ENCODE peak calls at places on chromosomes 7 and 10, in four cellular contexts. One of them, this sample, is unnamed.

GRCh38 chr10:34994565-34995142 is 95.5 kb downstream of the CUL2 start:
- DNase-seq in T-helper 9 cell: peak
- DNase-seq in activated CD4-positive, alpha-beta T cell treated with anti-CD3 and anti-CD28 coated beads for 48 hours: peak
- DNase-seq in stimulated activated CD4-positive, alpha-beta T cell treated with anti-CD3 and anti-CD28 coated beads, Interleukin-2, amount 100 ng/mL, for 48 hours: peak
- DNase-seq in this sample: peak

GRCh38 chr7:92433019-92433418 is 14.3 kb upstream of the GATAD1 start:
- DNase-seq in T-helper 9 cell: no peak
- DNase-seq in activated CD4-positive, alpha-beta T cell treated with anti-CD3 and anti-CD28 coated beads for 48 hours: no peak
- DNase-seq in stimulated activated CD4-positive, alpha-beta T cell treated with anti-CD3 and anti-CD28 coated beads, Interleukin-2, amount 100 ng/mL, for 48 hours: no peak
- DNase-seq in this sample: no peak

GRCh38 chr7:156448918-156449317 is 191.7 kb upstream of the RNF32 start:
- DNase-seq in T-helper 9 cell: no peak
- DNase-seq in activated CD4-positive, alpha-beta T cell treated with anti-CD3 and anti-CD28 coated beads for 48 hours: no peak
- DNase-seq in stimulated activated CD4-positive, alpha-beta T cell treated with anti-CD3 and anti-CD28 coated beads, Interleukin-2, amount 100 ng/mL, for 48 hours: no peak
- DNase-seq in this sample: no peak

GRCh38 chr7:26376208-26376917 is 84.7 kb downstream of the SNX10 start:
- DNase-seq in T-helper 9 cell: peak
- DNase-seq in activated CD4-positive, alpha-beta T cell treated with anti-CD3 and anti-CD28 coated beads for 48 hours: peak
- DNase-seq in stimulated activated CD4-positive, alpha-beta T cell treated with anti-CD3 and anti-CD28 coated beads, Interleukin-2, amount 100 ng/mL, for 48 hours: peak
- DNase-seq in this sample: no peak

GRCh38 chr7:29116801-29117200 is 29.5 kb downstream of the CPVL start:
- DNase-seq in T-helper 9 cell: no peak
- DNase-seq in activated CD4-positive, alpha-beta T cell treated with anti-CD3 and anti-CD28 coated beads for 48 hours: no peak
- DNase-seq in stimulated activated CD4-positive, alpha-beta T cell treated with anti-CD3 and anti-CD28 coated beads, Interleukin-2, amount 100 ng/mL, for 48 hours: no peak
- DNase-seq in this sample: no peak

GRCh38 chr10:79933961-79934360 is 14.9 kb downstream of the SFTPD start:
- DNase-seq in T-helper 9 cell: no peak
- DNase-seq in activated CD4-positive, alpha-beta T cell treated with anti-CD3 and anti-CD28 coated beads for 48 hours: no peak
- DNase-seq in stimulated activated CD4-positive, alpha-beta T cell treated with anti-CD3 and anti-CD28 coated beads, Interleukin-2, amount 100 ng/mL, for 48 hours: no peak
- DNase-seq in this sample: no peak

GRCh38 chr7:3950249-3950648 is 649.2 kb downstream of the SDK1 start:
- DNase-seq in T-helper 9 cell: no peak
- DNase-seq in activated CD4-positive, alpha-beta T cell treated with anti-CD3 and anti-CD28 coated beads for 48 hours: no peak
- DNase-seq in stimulated activated CD4-positive, alpha-beta T cell treated with anti-CD3 and anti-CD28 coated beads, Interleukin-2, amount 100 ng/mL, for 48 hours: no peak
- DNase-seq in this sample: no peak

GRCh38 chr10:103197177-103197576 is 4.1 kb upstream of the NT5C2 start:
- DNase-seq in T-helper 9 cell: no peak
- DNase-seq in activated CD4-positive, alpha-beta T cell treated with anti-CD3 and anti-CD28 coated beads for 48 hours: peak
- DNase-seq in stimulated activated CD4-positive, alpha-beta T cell treated with anti-CD3 and anti-CD28 coated beads, Interleukin-2, amount 100 ng/mL, for 48 hours: peak
- DNase-seq in this sample: peak

GRCh38 chr7:138880881-138881577 is 83.0 kb upstream of the ATP6V0A4 start:
- DNase-seq in T-helper 9 cell: no peak
- DNase-seq in activated CD4-positive, alpha-beta T cell treated with anti-CD3 and anti-CD28 coated beads for 48 hours: no peak
- DNase-seq in stimulated activated CD4-positive, alpha-beta T cell treated with anti-CD3 and anti-CD28 coated beads, Interleukin-2, amount 100 ng/mL, for 48 hours: no peak
- DNase-seq in this sample: peak

GRCh38 chr7:91266067-91266930 is 2.1 kb downstream of the FZD1 start:
- DNase-seq in T-helper 9 cell: no peak
- DNase-seq in activated CD4-positive, alpha-beta T cell treated with anti-CD3 and anti-CD28 coated beads for 48 hours: no peak
- DNase-seq in stimulated activated CD4-positive, alpha-beta T cell treated with anti-CD3 and anti-CD28 coated beads, Interleukin-2, amount 100 ng/mL, for 48 hours: no peak
- DNase-seq in this sample: no peak

GRCh38 chr7:148290451-148291005 is 300.0 kb upstream of the C7orf33 start:
- DNase-seq in T-helper 9 cell: no peak
- DNase-seq in activated CD4-positive, alpha-beta T cell treated with anti-CD3 and anti-CD28 coated beads for 48 hours: no peak
- DNase-seq in stimulated activated CD4-positive, alpha-beta T cell treated with anti-CD3 and anti-CD28 coated beads, Interleukin-2, amount 100 ng/mL, for 48 hours: no peak
- DNase-seq in this sample: no peak

GRCh38 chr7:50418086-50418515 is 32.0 kb downstream of the FIGNL1 start:
- DNase-seq in T-helper 9 cell: peak
- DNase-seq in activated CD4-positive, alpha-beta T cell treated with anti-CD3 and anti-CD28 coated beads for 48 hours: peak
- DNase-seq in stimulated activated CD4-positive, alpha-beta T cell treated with anti-CD3 and anti-CD28 coated beads, Interleukin-2, amount 100 ng/mL, for 48 hours: peak
- DNase-seq in this sample: peak

GRCh38 chr7:124085168-124085567 is 52.3 kb upstream of the TMEM229A start:
- DNase-seq in T-helper 9 cell: no peak
- DNase-seq in activated CD4-positive, alpha-beta T cell treated with anti-CD3 and anti-CD28 coated beads for 48 hours: no peak
- DNase-seq in stimulated activated CD4-positive, alpha-beta T cell treated with anti-CD3 and anti-CD28 coated beads, Interleukin-2, amount 100 ng/mL, for 48 hours: no peak
- DNase-seq in this sample: peak

GRCh38 chr7:92303761-92304160 is 58.0 kb downstream of the ANKIB1 start:
- DNase-seq in T-helper 9 cell: no peak
- DNase-seq in activated CD4-positive, alpha-beta T cell treated with anti-CD3 and anti-CD28 coated beads for 48 hours: no peak
- DNase-seq in stimulated activated CD4-positive, alpha-beta T cell treated with anti-CD3 and anti-CD28 coated beads, Interleukin-2, amount 100 ng/mL, for 48 hours: no peak
- DNase-seq in this sample: no peak

GRCh38 chr7:123709525-123709924 is 39.3 kb downstream of the WASL start:
- DNase-seq in T-helper 9 cell: no peak
- DNase-seq in activated CD4-positive, alpha-beta T cell treated with anti-CD3 and anti-CD28 coated beads for 48 hours: no peak
- DNase-seq in stimulated activated CD4-positive, alpha-beta T cell treated with anti-CD3 and anti-CD28 coated beads, Interleukin-2, amount 100 ng/mL, for 48 hours: no peak
- DNase-seq in this sample: no peak

GRCh38 chr7:96596120-96596826 is 113.4 kb downstream of the SEM1 start:
- DNase-seq in T-helper 9 cell: no peak
- DNase-seq in activated CD4-positive, alpha-beta T cell treated with anti-CD3 and anti-CD28 coated beads for 48 hours: no peak
- DNase-seq in stimulated activated CD4-positive, alpha-beta T cell treated with anti-CD3 and anti-CD28 coated beads, Interleukin-2, amount 100 ng/mL, for 48 hours: no peak
- DNase-seq in this sample: no peak

GRCh38 chr10:29881811-29882210 is 177.6 kb downstream of the JCAD start:
- DNase-seq in T-helper 9 cell: no peak
- DNase-seq in activated CD4-positive, alpha-beta T cell treated with anti-CD3 and anti-CD28 coated beads for 48 hours: no peak
- DNase-seq in stimulated activated CD4-positive, alpha-beta T cell treated with anti-CD3 and anti-CD28 coated beads, Interleukin-2, amount 100 ng/mL, for 48 hours: no peak
- DNase-seq in this sample: no peak

GRCh38 chr10:61612451-61612850 is 50.3 kb upstream of the CABCOCO1 start:
- DNase-seq in T-helper 9 cell: no peak
- DNase-seq in activated CD4-positive, alpha-beta T cell treated with anti-CD3 and anti-CD28 coated beads for 48 hours: no peak
- DNase-seq in stimulated activated CD4-positive, alpha-beta T cell treated with anti-CD3 and anti-CD28 coated beads, Interleukin-2, amount 100 ng/mL, for 48 hours: no peak
- DNase-seq in this sample: no peak

GRCh38 chr7:31123726-31124125 is 71.6 kb downstream of the ADCYAP1R1 start:
- DNase-seq in T-helper 9 cell: no peak
- DNase-seq in activated CD4-positive, alpha-beta T cell treated with anti-CD3 and anti-CD28 coated beads for 48 hours: no peak
- DNase-seq in stimulated activated CD4-positive, alpha-beta T cell treated with anti-CD3 and anti-CD28 coated beads, Interleukin-2, amount 100 ng/mL, for 48 hours: no peak
- DNase-seq in this sample: peak

GRCh38 chr10:8389630-8390029 is 335.1 kb downstream of the GATA3 start:
- DNase-seq in T-helper 9 cell: no peak
- DNase-seq in activated CD4-positive, alpha-beta T cell treated with anti-CD3 and anti-CD28 coated beads for 48 hours: no peak
- DNase-seq in stimulated activated CD4-positive, alpha-beta T cell treated with anti-CD3 and anti-CD28 coated beads, Interleukin-2, amount 100 ng/mL, for 48 hours: no peak
- DNase-seq in this sample: no peak

GRCh38 chr7:127711872-127712271 is 59.9 kb downstream of the SND1 start:
- DNase-seq in T-helper 9 cell: no peak
- DNase-seq in activated CD4-positive, alpha-beta T cell treated with anti-CD3 and anti-CD28 coated beads for 48 hours: no peak
- DNase-seq in stimulated activated CD4-positive, alpha-beta T cell treated with anti-CD3 and anti-CD28 coated beads, Interleukin-2, amount 100 ng/mL, for 48 hours: no peak
- DNase-seq in this sample: no peak

GRCh38 chr7:39238209-39238869 is 260.6 kb downstream of the POU6F2 start:
- DNase-seq in T-helper 9 cell: no peak
- DNase-seq in activated CD4-positive, alpha-beta T cell treated with anti-CD3 and anti-CD28 coated beads for 48 hours: no peak
- DNase-seq in stimulated activated CD4-positive, alpha-beta T cell treated with anti-CD3 and anti-CD28 coated beads, Interleukin-2, amount 100 ng/mL, for 48 hours: no peak
- DNase-seq in this sample: no peak

GRCh38 chr10:65419629-65420028 is 1506.2 kb upstream of the LRRTM3 start:
- DNase-seq in T-helper 9 cell: no peak
- DNase-seq in activated CD4-positive, alpha-beta T cell treated with anti-CD3 and anti-CD28 coated beads for 48 hours: no peak
- DNase-seq in stimulated activated CD4-positive, alpha-beta T cell treated with anti-CD3 and anti-CD28 coated beads, Interleukin-2, amount 100 ng/mL, for 48 hours: no peak
- DNase-seq in this sample: no peak

GRCh38 chr10:72312865-72313391 is 39.2 kb downstream of the DDIT4 start:
- DNase-seq in T-helper 9 cell: no peak
- DNase-seq in activated CD4-positive, alpha-beta T cell treated with anti-CD3 and anti-CD28 coated beads for 48 hours: no peak
- DNase-seq in stimulated activated CD4-positive, alpha-beta T cell treated with anti-CD3 and anti-CD28 coated beads, Interleukin-2, amount 100 ng/mL, for 48 hours: no peak
- DNase-seq in this sample: no peak

GRCh38 chr7:37784015-37784414 is 64.4 kb upstream of the NME8 start:
- DNase-seq in T-helper 9 cell: no peak
- DNase-seq in activated CD4-positive, alpha-beta T cell treated with anti-CD3 and anti-CD28 coated beads for 48 hours: no peak
- DNase-seq in stimulated activated CD4-positive, alpha-beta T cell treated with anti-CD3 and anti-CD28 coated beads, Interleukin-2, amount 100 ng/mL, for 48 hours: no peak
- DNase-seq in this sample: no peak

GRCh38 chr7:138564365-138564764 is 104.3 kb downstream of the TRIM24 start:
- DNase-seq in T-helper 9 cell: no peak
- DNase-seq in activated CD4-positive, alpha-beta T cell treated with anti-CD3 and anti-CD28 coated beads for 48 hours: no peak
- DNase-seq in stimulated activated CD4-positive, alpha-beta T cell treated with anti-CD3 and anti-CD28 coated beads, Interleukin-2, amount 100 ng/mL, for 48 hours: no peak
- DNase-seq in this sample: peak

GRCh38 chr10:60905580-60905979 is 38.4 kb downstream of the RHOBTB1 start:
- DNase-seq in T-helper 9 cell: no peak
- DNase-seq in activated CD4-positive, alpha-beta T cell treated with anti-CD3 and anti-CD28 coated beads for 48 hours: no peak
- DNase-seq in stimulated activated CD4-positive, alpha-beta T cell treated with anti-CD3 and anti-CD28 coated beads, Interleukin-2, amount 100 ng/mL, for 48 hours: no peak
- DNase-seq in this sample: no peak